ENCODE peak calls at places on chromosomes 5 and 9, in seven cellular contexts. Z, Q, S, B, J, L and A are unnamed samples.

GRCh38 chr9:126623667-126624452 is 10.1 kb downstream of the LMX1B start:
- DNase-seq in Q (no peak), L (no peak), B (no peak), S (no peak), J (no peak), Z (no peak), A (no peak)

GRCh38 chr5:105230516-105230915 is 1667.9 kb upstream of the NUDT12 start:
- DNase-seq in Z (no peak), Q (no peak), J (no peak), S (no peak), B (no peak), L (no peak), A (no peak)

GRCh38 chr5:995318-995717 is 13.3 kb upstream of the NKD2 start:
- DNase-seq in B (no peak), Q (no peak), J (no peak), Z (no peak), L (no peak), S (no peak), A (no peak)

GRCh38 chr5:71830626-71831539 is 111.8 kb downstream of the CARTPT start:
- DNase-seq in B (peak; percentile 53), L (peak; percentile 80), J (peak; percentile 48), Z (peak; percentile 78), Q (peak; percentile 68), S (no peak), A (no peak)

GRCh38 chr9:630817-631216 is 210.7 kb upstream of the DMRT1 start:
- DNase-seq in L (no peak), B (no peak), Q (no peak), S (no peak), J (no peak), Z (no peak), A (no peak)

GRCh38 chr5:463952-464351 is 21.0 kb downstream of the EXOC3 start:
- DNase-seq in S (no peak), J (no peak), L (no peak), Z (peak; percentile 22), Q (no peak), B (peak; percentile 78), A (no peak)

GRCh38 chr5:72611111-72611724 is 104.0 kb upstream of the ZNF366 start:
- DNase-seq in Q (peak; percentile 82), L (peak; percentile 49), B (peak; percentile 79), S (peak; percentile 78), J (peak; percentile 79), Z (peak; percentile 81), A (peak; percentile 63)

GRCh38 chr5:1027631-1028441 is 19.2 kb downstream of the NKD2 start:
- DNase-seq in J (no peak), L (no peak), S (no peak), B (no peak), Q (peak; percentile 54), Z (no peak), A (no peak)

GRCh38 chr5:140563554-140563953 is 844 bp downstream of the APBB3 start:
- DNase-seq in Q (no peak), S (no peak), B (no peak), Z (no peak), L (no peak), J (no peak), A (no peak)

GRCh38 chr9:22357016-22357415 is 89.6 kb upstream of the DMRTA1 start:
- DNase-seq in S (no peak), Q (no peak), L (no peak), J (no peak), Z (no peak), B (no peak), A (no peak)

GRCh38 chr9:93949694-93950449 is 5.3 kb downstream of the BARX1 start:
- DNase-seq in Q (peak; percentile 34), B (no peak), Z (no peak), J (peak; percentile 77), S (no peak), L (no peak), A (no peak)

GRCh38 chr5:148482697-148483462 is 99.1 kb downstream of the FBXO38 start:
- DNase-seq in J (peak; percentile 19), Q (peak; percentile 77), L (peak; percentile 8), Z (peak; percentile 66), S (peak; percentile 69), B (peak; percentile 60), A (peak; percentile 55)

GRCh38 chr9:133366435-133366834 is 9.4 kb downstream of the SURF4 start:
- DNase-seq in S (no peak), Q (no peak), B (no peak), Z (no peak), L (no peak), J (no peak), A (no peak)

GRCh38 chr9:691825-692363 is 149.6 kb upstream of the DMRT1 start:
- DNase-seq in S (no peak), Q (no peak), B (no peak), Z (no peak), L (no peak), J (no peak), A (no peak)

GRCh38 chr5:92944903-92945629 is 636.0 kb downstream of the NR2F1-AS1 start:
- DNase-seq in B (no peak), S (no peak), Z (no peak), Q (no peak), L (peak; percentile 92), J (no peak), A (no peak)

GRCh38 chr9:133463864-133464615 is 4.3 kb downstream of the CACFD1 start:
- DNase-seq in J (no peak), Q (no peak), B (no peak), S (no peak), L (no peak), Z (peak; percentile 90), A (no peak)

GRCh38 chr9:97768731-97769130 is 71.6 kb upstream of the XPA start:
- DNase-seq in L (peak; percentile 61), Q (no peak), B (no peak), J (no peak), S (no peak), Z (no peak), A (no peak)

GRCh38 chr5:664343-664993 is 28.7 kb downstream of the TPPP start:
- DNase-seq in B (no peak), Z (peak; percentile 19), Q (peak; percentile 68), L (no peak), S (no peak), J (no peak), A (peak; percentile 43)

GRCh38 chr9:34332370-34332964 is 3.1 kb downstream of the NUDT2 start:
- DNase-seq in B (no peak), L (peak; percentile 24), Z (no peak), S (peak; percentile 36), Q (no peak), J (peak; percentile 38), A (no peak)

GRCh38 chr9:110126986-110127864 is 80.7 kb downstream of the C9orf152 start:
- DNase-seq in Z (peak; percentile 45), J (no peak), B (peak; percentile 60), S (no peak), Q (no peak), L (peak; percentile 55), A (no peak)

DNA sequence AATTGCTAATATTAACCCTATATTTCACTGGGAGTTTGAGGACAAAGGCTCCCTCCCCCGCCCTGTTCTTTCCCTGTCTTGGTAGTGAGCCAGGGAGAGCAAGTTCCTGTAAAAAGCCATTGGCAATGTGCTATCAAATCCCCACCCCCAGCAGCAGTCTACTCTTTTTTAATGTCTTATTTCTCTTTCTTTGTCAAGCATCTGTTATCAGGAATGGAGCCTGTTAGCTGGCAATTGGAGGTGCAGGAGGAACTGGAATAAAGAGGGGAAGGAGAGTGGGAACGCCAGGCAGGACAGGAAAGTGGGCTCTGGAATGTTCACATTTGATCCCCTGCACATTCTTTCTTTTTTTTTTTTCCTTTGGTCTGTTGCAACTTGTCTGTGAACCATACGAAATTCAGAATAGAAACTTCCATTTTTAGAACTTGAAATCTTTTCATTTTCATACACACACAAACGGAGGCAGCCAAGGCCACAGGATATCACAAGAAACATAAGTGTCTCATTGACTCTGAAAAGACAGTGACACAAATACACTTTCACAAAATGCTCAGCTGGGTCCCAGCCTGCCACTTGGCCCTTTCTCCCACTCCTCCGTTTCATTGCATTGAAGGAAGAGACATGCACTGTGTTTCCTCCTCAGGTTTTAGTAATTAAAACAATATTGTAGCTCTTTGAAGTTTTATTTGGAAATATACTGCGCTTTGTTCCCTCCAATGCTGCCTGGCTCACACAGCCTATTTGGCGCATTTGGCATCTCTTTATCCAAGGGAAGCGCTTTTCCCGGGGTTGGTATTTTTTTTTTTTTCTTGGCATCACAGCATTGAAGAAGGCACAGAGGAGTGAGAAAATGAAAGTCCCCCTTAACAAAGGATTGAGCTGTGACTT is 665.0 kb upstream of the ZNF608 start:
- DNase-seq in B (peak; percentile 45), Q (no peak), S (no peak), J (peak; percentile 50), L (peak; percentile 69), Z (no peak), A (no peak)
- H3K27ac ChIP-seq in B (no peak overlapping the region), Q (peak overlapping the region; percentile 71), S (peak overlapping the region; percentile 3), J (peak overlapping the region; percentile 87), L (peak overlapping the region; percentile 98), Z (peak overlapping the region; percentile 82), A (peak overlapping the region; percentile 86)

DNA sequence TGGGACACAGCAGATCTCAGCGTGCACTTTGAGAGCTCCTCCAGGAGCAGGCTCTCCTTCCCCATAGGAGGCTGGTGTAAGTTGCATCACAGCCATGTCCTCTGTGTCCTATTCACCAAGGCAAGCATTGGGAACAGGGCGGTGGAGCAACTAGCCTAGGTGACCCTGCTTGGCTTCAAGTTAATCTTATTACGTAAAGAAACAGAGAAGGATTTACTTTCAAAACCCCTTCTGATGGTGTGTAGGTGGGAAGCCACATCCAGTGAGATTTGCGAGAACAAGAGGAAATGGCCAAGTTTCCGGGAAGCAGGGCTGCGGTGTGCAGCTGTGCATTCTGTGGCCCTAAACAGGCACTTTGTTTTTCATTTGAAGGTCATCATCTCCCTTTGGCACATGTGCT is 80.2 kb downstream of the TRIO start:
- DNase-seq in L (no peak), S (no peak), B (no peak), Z (peak; percentile 41), Q (no peak), J (no peak), A (no peak)
- H3K27ac ChIP-seq in L (no peak overlapping the region), S (no peak overlapping the region), B (no peak overlapping the region), Z (no peak overlapping the region), Q (no peak overlapping the region), J (no peak overlapping the region), A (peak overlapping the region; percentile 33)

DNA sequence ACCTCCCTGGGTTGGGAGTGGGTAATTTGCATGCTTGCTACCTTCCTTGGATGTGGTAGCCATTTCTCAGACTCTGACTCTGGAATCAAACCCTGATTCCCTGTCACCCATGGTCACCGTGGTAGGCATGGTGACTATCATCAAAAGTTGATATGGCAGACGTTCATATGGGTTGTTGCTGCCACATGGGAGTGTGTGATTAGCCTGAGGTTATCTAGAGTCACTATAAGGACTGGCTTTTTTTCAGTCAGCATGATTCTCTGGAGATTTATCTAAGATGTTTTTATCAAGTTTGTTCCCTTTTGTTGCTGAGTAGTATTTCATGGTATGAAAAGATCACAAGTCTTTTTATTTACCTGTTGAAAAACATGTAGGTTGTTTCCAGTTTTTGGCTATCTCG is 7.0 kb downstream of the RCL1 start:
- DNase-seq in B (no peak), Q (no peak), S (no peak), Z (no peak), J (no peak), L (no peak), A (no peak)
- H3K27ac ChIP-seq in B (no peak overlapping the region), Q (no peak overlapping the region), S (no peak overlapping the region), Z (peak overlapping the region; percentile 78), J (no peak overlapping the region), L (no peak overlapping the region), A (no peak overlapping the region)

DNA sequence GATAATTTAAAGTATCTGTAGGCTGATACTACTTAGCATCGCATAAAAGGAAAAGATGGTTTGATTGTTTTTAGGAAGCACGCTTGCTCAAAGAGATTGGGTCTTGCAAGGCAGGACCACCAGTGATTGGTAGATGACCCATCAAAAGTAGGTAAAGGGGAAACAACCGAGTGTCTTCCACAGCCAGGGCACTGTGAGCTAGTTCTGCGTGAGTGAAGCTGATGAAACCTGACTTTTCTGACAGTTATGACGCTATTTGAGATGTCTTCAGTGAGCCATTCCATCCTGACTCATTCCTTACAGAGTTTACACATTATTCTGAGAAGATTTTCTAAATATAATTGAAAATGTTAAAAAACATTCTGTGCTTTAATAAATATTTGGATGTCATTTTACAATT is 49.7 kb downstream of the BASP1 start:
- DNase-seq in Z (no peak), Q (no peak), S (no peak), L (no peak), J (no peak), B (no peak), A (no peak)
- H3K27ac ChIP-seq in Z (no peak overlapping the region), Q (no peak overlapping the region), S (no peak overlapping the region), L (no peak overlapping the region), J (no peak overlapping the region), B (no peak overlapping the region), A (no peak overlapping the region)